ENCODE peak calls at places on chromosome 19, in nine cellular contexts. One of them, this sample, is unnamed. For H3K4me1, the result is how much of the 10 kb centered on the place peaks cover.

GRCh38 chr19:1531587-1531986 is 7.7 kb downstream of the PLK5 start:
- DNase-seq in naive thymus-derived CD4-positive, alpha-beta T cell: no peak
- DNase-seq in psoas muscle: no peak
- DNase-seq in Caco-2: no peak
- DNase-seq in adrenal gland: no peak
- DNase-seq in mammary epithelial cell: no peak
- DNase-seq in CD8-positive, alpha-beta memory T cell: no peak
- DNase-seq in fibroblast of lung: no peak
- DNase-seq in mesendoderm: no peak
- DNase-seq in this sample: no peak

GRCh38 chr19:32308436-32309077 is 36.9 kb upstream of the ZNF507 start:
- DNase-seq in CD8-positive, alpha-beta memory T cell: no peak
- DNase-seq in adrenal gland: no peak
- DNase-seq in mesendoderm: no peak
- DNase-seq in fibroblast of lung: no peak
- DNase-seq in Caco-2: no peak
- DNase-seq in psoas muscle: no peak
- DNase-seq in naive thymus-derived CD4-positive, alpha-beta T cell: no peak
- DNase-seq in mammary epithelial cell: no peak
- DNase-seq in this sample: no peak

GRCh38 chr19:40799558-40800338 is 757 bp downstream of the EGLN2 start:
- DNase-seq in mammary epithelial cell: no peak
- DNase-seq in fibroblast of lung: no peak
- DNase-seq in naive thymus-derived CD4-positive, alpha-beta T cell: no peak
- DNase-seq in adrenal gland: no peak
- DNase-seq in mesendoderm: peak
- DNase-seq in CD8-positive, alpha-beta memory T cell: no peak
- DNase-seq in Caco-2: no peak
- DNase-seq in psoas muscle: peak
- DNase-seq in this sample: peak

GRCh38 chr19:27794444-27795042 is 1418.4 kb downstream of the UQCRFS1 start:
- DNase-seq in naive thymus-derived CD4-positive, alpha-beta T cell: no peak
- DNase-seq in Caco-2: no peak
- DNase-seq in fibroblast of lung: peak
- DNase-seq in psoas muscle: no peak
- DNase-seq in mesendoderm: peak
- DNase-seq in CD8-positive, alpha-beta memory T cell: no peak
- DNase-seq in mammary epithelial cell: peak
- DNase-seq in adrenal gland: peak
- DNase-seq in this sample: no peak

GRCh38 chr19:50729894-50730293 is 6.7 kb downstream of the CLEC11A start:
- DNase-seq in adrenal gland: no peak
- DNase-seq in mesendoderm: no peak
- DNase-seq in CD8-positive, alpha-beta memory T cell: no peak
- DNase-seq in naive thymus-derived CD4-positive, alpha-beta T cell: no peak
- DNase-seq in Caco-2: no peak
- DNase-seq in fibroblast of lung: no peak
- DNase-seq in mammary epithelial cell: no peak
- DNase-seq in psoas muscle: no peak
- DNase-seq in this sample: no peak

GRCh38 chr19:47106819-47107200 is 6.8 kb downstream of the ZC3H4 start:
- DNase-seq in mesendoderm: no peak
- DNase-seq in adrenal gland: no peak
- DNase-seq in mammary epithelial cell: no peak
- DNase-seq in CD8-positive, alpha-beta memory T cell: no peak
- DNase-seq in fibroblast of lung: no peak
- DNase-seq in naive thymus-derived CD4-positive, alpha-beta T cell: no peak
- DNase-seq in psoas muscle: no peak
- DNase-seq in Caco-2: no peak
- DNase-seq in this sample: no peak

GRCh38 chr19:29318581-29318980 is 105.6 kb upstream of the UQCRFS1 start:
- DNase-seq in fibroblast of lung: no peak
- DNase-seq in psoas muscle: no peak
- DNase-seq in adrenal gland: no peak
- DNase-seq in mammary epithelial cell: no peak
- DNase-seq in CD8-positive, alpha-beta memory T cell: no peak
- DNase-seq in mesendoderm: no peak
- DNase-seq in Caco-2: no peak
- DNase-seq in naive thymus-derived CD4-positive, alpha-beta T cell: no peak
- DNase-seq in this sample: no peak

GRCh38 chr19:21603431-21604153 is 98.2 kb downstream of the ZNF429 start:
- DNase-seq in Caco-2: no peak
- DNase-seq in psoas muscle: no peak
- DNase-seq in fibroblast of lung: no peak
- DNase-seq in naive thymus-derived CD4-positive, alpha-beta T cell: no peak
- DNase-seq in CD8-positive, alpha-beta memory T cell: no peak
- DNase-seq in mammary epithelial cell: peak
- DNase-seq in adrenal gland: no peak
- DNase-seq in mesendoderm: peak
- DNase-seq in this sample: peak

GRCh38 chr19:47891923-47892666 is 6.0 kb upstream of the SULT2A1 start:
- DNase-seq in CD8-positive, alpha-beta memory T cell: no peak
- DNase-seq in mesendoderm: peak
- DNase-seq in psoas muscle: no peak
- DNase-seq in mammary epithelial cell: no peak
- DNase-seq in Caco-2: peak
- DNase-seq in fibroblast of lung: no peak
- DNase-seq in naive thymus-derived CD4-positive, alpha-beta T cell: no peak
- DNase-seq in adrenal gland: peak
- DNase-seq in this sample: peak

GRCh38 chr19:16654621-16655020 is 5.3 kb downstream of the SMIM7 start:
- DNase-seq in Caco-2: no peak
- DNase-seq in naive thymus-derived CD4-positive, alpha-beta T cell: no peak
- DNase-seq in fibroblast of lung: no peak
- DNase-seq in mesendoderm: no peak
- DNase-seq in CD8-positive, alpha-beta memory T cell: no peak
- DNase-seq in adrenal gland: no peak
- DNase-seq in psoas muscle: no peak
- DNase-seq in mammary epithelial cell: no peak
- DNase-seq in this sample: no peak

GRCh38 chr19:54337858-54338230 is 1.1 kb downstream of the LILRA4 start:
- DNase-seq in mammary epithelial cell: no peak
- DNase-seq in Caco-2: no peak
- DNase-seq in adrenal gland: no peak
- DNase-seq in mesendoderm: no peak
- DNase-seq in CD8-positive, alpha-beta memory T cell: no peak
- DNase-seq in psoas muscle: no peak
- DNase-seq in naive thymus-derived CD4-positive, alpha-beta T cell: no peak
- DNase-seq in fibroblast of lung: no peak
- DNase-seq in this sample: no peak

GRCh38 chr19:54338521-54338920 is 441 bp downstream of the LILRA4 start:
- DNase-seq in adrenal gland: no peak
- DNase-seq in mesendoderm: no peak
- DNase-seq in mammary epithelial cell: no peak
- DNase-seq in Caco-2: no peak
- DNase-seq in psoas muscle: no peak
- DNase-seq in naive thymus-derived CD4-positive, alpha-beta T cell: no peak
- DNase-seq in CD8-positive, alpha-beta memory T cell: no peak
- DNase-seq in fibroblast of lung: no peak
- DNase-seq in this sample: no peak

GRCh38 chr19:54336893-54337857 is 1.8 kb downstream of the LILRA4 start:
- DNase-seq in adrenal gland: no peak
- DNase-seq in CD8-positive, alpha-beta memory T cell: no peak
- DNase-seq in mesendoderm: no peak
- DNase-seq in Caco-2: no peak
- DNase-seq in psoas muscle: no peak
- DNase-seq in fibroblast of lung: no peak
- DNase-seq in mammary epithelial cell: no peak
- DNase-seq in naive thymus-derived CD4-positive, alpha-beta T cell: no peak
- DNase-seq in this sample: no peak

GRCh38 chr19:54335164-54335563 is 3.8 kb downstream of the LILRA4 start:
- DNase-seq in mesendoderm: peak
- DNase-seq in fibroblast of lung: no peak
- DNase-seq in naive thymus-derived CD4-positive, alpha-beta T cell: no peak
- DNase-seq in adrenal gland: no peak
- DNase-seq in CD8-positive, alpha-beta memory T cell: no peak
- DNase-seq in Caco-2: no peak
- DNase-seq in psoas muscle: no peak
- DNase-seq in mammary epithelial cell: no peak
- DNase-seq in this sample: no peak

DNA sequence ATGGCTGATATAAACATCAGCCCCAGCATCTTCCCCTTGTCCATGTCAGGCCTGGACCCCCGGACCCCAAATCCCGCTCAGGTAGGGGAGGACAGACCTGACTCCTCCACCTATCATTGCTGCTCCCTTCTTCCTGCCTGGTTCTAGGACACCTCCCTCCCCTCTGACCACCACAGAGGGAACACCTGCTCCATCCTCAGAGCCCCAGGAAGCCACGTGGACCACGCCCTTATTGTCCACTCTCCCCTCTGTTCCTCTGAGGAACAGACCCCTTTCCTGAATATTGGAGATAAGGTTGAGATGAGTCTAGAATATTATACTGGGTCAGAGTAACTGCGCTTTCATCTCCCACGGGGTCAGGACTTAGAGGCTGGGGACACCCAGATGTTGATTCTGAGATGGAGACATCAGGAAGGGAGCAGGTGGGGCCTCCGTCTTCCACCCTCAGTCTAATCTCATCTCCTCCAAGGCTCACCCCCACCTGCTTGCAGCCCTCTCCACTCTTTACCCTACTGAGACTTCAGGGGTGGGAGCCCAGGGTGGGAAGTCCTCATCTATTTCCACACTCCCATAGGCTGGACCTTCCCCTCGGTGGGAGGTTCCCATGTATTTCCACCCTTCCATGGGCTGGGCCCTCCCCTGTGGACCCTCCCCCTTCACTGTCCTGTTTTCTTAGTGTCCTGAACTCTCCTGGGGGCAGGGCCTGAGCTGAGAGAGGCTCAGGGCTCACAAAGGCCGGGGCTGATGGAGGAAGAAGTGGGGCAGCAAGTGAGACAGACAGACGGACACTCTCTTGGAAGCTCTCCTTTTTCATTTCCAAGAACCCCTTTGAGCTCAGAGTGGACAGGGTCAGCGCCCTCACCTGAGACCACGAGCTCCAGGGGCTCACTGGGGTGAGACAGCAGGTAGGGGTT is 2.7 kb downstream of the LILRA4 start:
- DNase-seq in Caco-2: no peak
- DNase-seq in CD8-positive, alpha-beta memory T cell: no peak
- DNase-seq in adrenal gland: no peak
- DNase-seq in psoas muscle: no peak
- DNase-seq in naive thymus-derived CD4-positive, alpha-beta T cell: no peak
- DNase-seq in mammary epithelial cell: no peak
- DNase-seq in fibroblast of lung: no peak
- DNase-seq in mesendoderm: no peak
- DNase-seq in this sample: no peak
- H3K4me1 ChIP-seq in Caco-2: under half
- H3K4me1 ChIP-seq in CD8-positive, alpha-beta memory T cell: under half
- H3K4me1 ChIP-seq in adrenal gland: under half
- H3K4me1 ChIP-seq in psoas muscle: under half
- H3K4me1 ChIP-seq in naive thymus-derived CD4-positive, alpha-beta T cell: under half
- H3K4me1 ChIP-seq in mammary epithelial cell: under half
- H3K4me1 ChIP-seq in fibroblast of lung: under half
- H3K4me1 ChIP-seq in mesendoderm: under half
- H3K4me1 ChIP-seq in this sample: under half

DNA sequence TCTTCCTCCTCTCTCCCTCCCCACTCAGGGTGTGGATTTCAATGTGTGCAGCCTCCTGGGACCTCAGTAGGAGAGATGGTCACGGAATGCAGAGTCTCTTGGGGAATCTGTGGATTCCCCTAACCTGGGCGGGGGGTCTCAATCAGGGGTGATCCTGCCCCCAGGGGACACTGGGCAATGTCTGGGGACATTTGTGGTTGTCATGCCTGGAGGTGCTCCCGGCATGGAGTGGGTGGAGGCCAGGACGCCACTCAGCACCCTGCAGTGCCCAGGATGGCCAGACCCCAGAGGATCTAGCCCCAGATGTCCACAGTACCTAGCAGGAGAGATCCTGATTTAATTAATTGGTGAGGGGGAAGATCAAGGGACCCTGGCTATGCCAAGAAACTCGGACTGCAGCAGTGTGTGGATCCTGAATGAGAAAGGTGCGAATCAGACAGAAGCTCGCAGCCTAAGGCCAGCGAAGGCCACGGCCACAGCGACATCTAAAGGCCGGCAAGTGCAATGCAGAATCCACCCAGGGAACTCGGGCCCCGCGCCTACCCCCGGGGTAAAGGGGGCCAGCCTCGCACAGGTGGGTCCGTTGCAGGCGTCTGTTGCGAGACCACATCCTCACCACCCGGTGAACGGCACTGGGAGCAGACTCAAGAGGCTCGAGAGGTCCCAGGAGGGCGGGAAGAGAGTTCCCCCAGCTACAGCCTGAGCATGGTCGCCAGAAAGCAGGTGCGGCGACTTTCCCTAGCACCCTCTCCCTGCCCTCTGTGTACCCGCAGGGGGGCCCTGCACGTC is 88.8 kb downstream of the GNG7 start:
- DNase-seq in psoas muscle: peak
- DNase-seq in mammary epithelial cell: no peak
- DNase-seq in Caco-2: no peak
- DNase-seq in mesendoderm: peak
- DNase-seq in naive thymus-derived CD4-positive, alpha-beta T cell: peak
- DNase-seq in adrenal gland: peak
- DNase-seq in fibroblast of lung: peak
- DNase-seq in CD8-positive, alpha-beta memory T cell: peak
- DNase-seq in this sample: peak
- H3K4me1 ChIP-seq in psoas muscle: under half
- H3K4me1 ChIP-seq in mammary epithelial cell: under half
- H3K4me1 ChIP-seq in Caco-2: under half
- H3K4me1 ChIP-seq in mesendoderm: under half
- H3K4me1 ChIP-seq in naive thymus-derived CD4-positive, alpha-beta T cell: under half
- H3K4me1 ChIP-seq in adrenal gland: under half
- H3K4me1 ChIP-seq in fibroblast of lung: under half
- H3K4me1 ChIP-seq in CD8-positive, alpha-beta memory T cell: under half
- H3K4me1 ChIP-seq in this sample: under half

DNA sequence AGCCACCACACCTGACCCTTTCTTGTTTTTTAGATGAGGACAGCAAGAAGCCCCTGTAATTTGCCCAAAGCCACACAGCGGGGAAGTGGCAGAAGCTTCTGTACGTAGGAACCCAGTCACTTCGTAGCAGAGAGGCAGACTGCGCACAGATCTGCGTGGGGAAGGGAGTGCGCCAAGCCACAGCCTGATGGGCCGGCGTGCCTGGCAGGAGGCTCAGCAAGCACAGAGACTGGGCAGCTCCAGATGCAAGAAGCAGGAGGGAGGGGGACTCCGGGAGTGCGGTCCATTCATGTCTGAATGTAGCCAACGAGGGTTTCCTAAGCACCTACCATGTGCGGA is 347 bp upstream of the TJP3 start:
- DNase-seq in naive thymus-derived CD4-positive, alpha-beta T cell: no peak
- DNase-seq in mammary epithelial cell: no peak
- DNase-seq in adrenal gland: no peak
- DNase-seq in psoas muscle: no peak
- DNase-seq in Caco-2: no peak
- DNase-seq in fibroblast of lung: no peak
- DNase-seq in mesendoderm: no peak
- DNase-seq in CD8-positive, alpha-beta memory T cell: no peak
- DNase-seq in this sample: no peak
- H3K4me1 ChIP-seq in naive thymus-derived CD4-positive, alpha-beta T cell: under half
- H3K4me1 ChIP-seq in mammary epithelial cell: under half
- H3K4me1 ChIP-seq in adrenal gland: under half
- H3K4me1 ChIP-seq in psoas muscle: under half
- H3K4me1 ChIP-seq in Caco-2: under half
- H3K4me1 ChIP-seq in fibroblast of lung: under half
- H3K4me1 ChIP-seq in mesendoderm: under half
- H3K4me1 ChIP-seq in CD8-positive, alpha-beta memory T cell: under half
- H3K4me1 ChIP-seq in this sample: under half

DNA sequence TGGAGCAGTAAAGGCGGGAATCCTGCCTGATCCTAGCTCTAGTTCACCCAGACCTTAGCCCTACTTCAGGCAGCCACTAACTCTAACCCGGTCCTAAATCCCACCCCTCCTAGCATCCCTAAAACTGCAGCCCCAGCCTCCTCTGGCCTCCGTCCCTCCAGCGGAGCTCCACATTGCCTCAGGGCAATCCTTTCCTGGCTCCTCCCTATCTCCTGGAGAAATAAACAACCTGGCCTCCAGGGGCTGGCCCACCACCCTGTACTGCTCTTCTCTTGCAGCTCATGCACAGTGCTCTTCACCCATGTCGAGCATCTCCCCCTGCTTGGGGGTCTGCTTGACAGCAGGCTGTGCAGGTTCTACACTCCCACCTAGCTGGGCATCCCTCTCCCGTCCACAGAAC is 6.7 kb downstream of the POU2F2 start:
- DNase-seq in fibroblast of lung: no peak
- DNase-seq in adrenal gland: no peak
- DNase-seq in mammary epithelial cell: no peak
- DNase-seq in CD8-positive, alpha-beta memory T cell: no peak
- DNase-seq in Caco-2: no peak
- DNase-seq in mesendoderm: peak
- DNase-seq in naive thymus-derived CD4-positive, alpha-beta T cell: no peak
- DNase-seq in psoas muscle: peak
- DNase-seq in this sample: no peak
- H3K4me1 ChIP-seq in fibroblast of lung: under half
- H3K4me1 ChIP-seq in adrenal gland: under half
- H3K4me1 ChIP-seq in mammary epithelial cell: under half
- H3K4me1 ChIP-seq in CD8-positive, alpha-beta memory T cell: half or more
- H3K4me1 ChIP-seq in Caco-2: under half
- H3K4me1 ChIP-seq in mesendoderm: under half
- H3K4me1 ChIP-seq in naive thymus-derived CD4-positive, alpha-beta T cell: under half
- H3K4me1 ChIP-seq in psoas muscle: under half
- H3K4me1 ChIP-seq in this sample: under half